ENCODE peak calls at places on chromosomes 12 and 14, in nine cellular contexts. D is NCI-H1092 treated with DMSO at 0.1 percent for 48 hours; X is NCI-H460; Y is activated T-cell treated with anti-CD3 and anti-CD28 coated beads, Interleukin-2, amount 50 U/mL, for 72 hours; M is posterior vena cava; F is OCI-M1; H is AG10803; I is DMS153; Q is activated CD8-positive, alpha-beta memory T cell treated with anti-CD3 and anti-CD28 coated beads for 4 hours. R is an unnamed sample.

GRCh38 chr12:15469342-15469741 is 147.0 kb downstream of the PTPRO start:
- DNase-seq in Y (no peak), F (no peak), H (no peak), M (no peak), X (no peak), I (no peak), Q (no peak), D (no peak), R (no peak)

GRCh38 chr12:42070056-42070455 is 74.6 kb downstream of the GXYLT1 start:
- DNase-seq in X (no peak), Y (no peak), F (no peak), H (peak; percentile 14), Q (no peak), D (no peak), M (no peak), I (no peak), R (no peak)

GRCh38 chr14:88998027-88998426 is 173.6 kb downstream of the TTC8 start:
- DNase-seq in Q (no peak), I (no peak), D (no peak), H (no peak), M (no peak), F (no peak), X (no peak), Y (no peak), R (no peak)

GRCh38 chr12:117060236-117060926 is 38.8 kb downstream of the TESC start:
- DNase-seq in Q (no peak), F (no peak), Y (no peak), I (no peak), M (no peak), D (no peak), X (no peak), H (no peak), R (no peak)

GRCh38 chr12:46895726-46896125 is 69.9 kb upstream of the SLC38A4 start:
- DNase-seq in I (no peak), D (no peak), M (no peak), Q (no peak), H (no peak), X (no peak), Y (no peak), F (no peak), R (no peak)

GRCh38 chr14:98169170-98169587 is 1102.8 kb downstream of the BCL11B start:
- DNase-seq in M (no peak), Q (no peak), X (no peak), H (no peak), F (no peak), Y (peak; percentile 75), D (no peak), I (no peak), R (no peak)

GRCh38 chr12:89236237-89236636 is 116.1 kb downstream of the DUSP6 start:
- DNase-seq in F (peak; percentile 9), X (no peak), I (no peak), Y (no peak), H (peak; percentile 46), M (no peak), Q (no peak), D (no peak), R (no peak)

GRCh38 chr14:93764211-93764659 is 24.1 kb downstream of the PRIMA1 start:
- DNase-seq in M (no peak), D (no peak), Y (no peak), I (no peak), F (no peak), Q (no peak), H (no peak), X (no peak), R (peak; percentile 10)

GRCh38 chr12:4432878-4433820 is 12.5 kb downstream of the FGF6 start:
- DNase-seq in D (no peak), H (no peak), Q (no peak), F (no peak), I (no peak), M (no peak), X (no peak), Y (no peak), R (no peak)

GRCh38 chr14:87264796-87265195 is 728.2 kb downstream of the GALC start:
- DNase-seq in D (no peak), F (no peak), I (no peak), X (no peak), Q (no peak), M (no peak), H (no peak), Y (no peak), R (no peak)

GRCh38 chr14:96117997-96118790 is 79.0 kb downstream of the C14orf132 start:
- DNase-seq in Q (no peak), I (no peak), H (no peak), Y (no peak), D (no peak), M (no peak), X (no peak), F (no peak), R (no peak)

R was measured in LNCaP clone FGC.